ENCODE peak calls at places on chromosomes 3 and 15, in ten cellular contexts. W, E, I, A, R, J, K, G, X and D are unnamed samples.

GRCh38 chr3:127071597-127072001 is 88.7 kb downstream of the PLXNA1 start:
- DNase-seq in R (no peak), J (no peak), G (no peak), W (no peak), I (no peak), X (no peak), A (no peak), E (no peak), K (no peak), D (no peak)

GRCh38 chr3:195151866-195152526 is 119.0 kb downstream of the XXYLT1 start:
- DNase-seq in I (no peak), R (peak), J (no peak), E (no peak), K (no peak), X (no peak), W (no peak), G (no peak), A (peak), D (peak)

GRCh38 chr3:134136604-134137003 is 106.9 kb upstream of the SLCO2A1 start:
- DNase-seq in I (no peak), A (no peak), G (no peak), J (no peak), R (no peak), E (no peak), K (no peak), X (no peak), W (no peak), D (no peak)

GRCh38 chr3:16898595-16899395 is 14.0 kb downstream of the PLCL2 start:
- DNase-seq in G (no peak), W (no peak), R (no peak), X (no peak), K (no peak), I (no peak), E (peak), J (no peak), A (no peak), D (no peak)

GRCh38 chr15:72342385-72342784 is 22.4 kb upstream of the CELF6 start:
- DNase-seq in A (no peak), R (no peak), E (peak), I (no peak), K (peak), W (no peak), X (peak), G (no peak), J (no peak), D (peak)

GRCh38 chr3:193563999-193564398 is 9.3 kb upstream of the ATP13A4 start:
- DNase-seq in J (no peak), I (peak), A (no peak), W (no peak), E (peak), X (no peak), K (peak), G (no peak), R (no peak), D (peak)

GRCh38 chr15:23497710-23498111 is 50.7 kb upstream of the GOLGA6L2 start:
- DNase-seq in I (no peak), R (no peak), J (no peak), A (no peak), G (no peak), W (no peak), X (no peak), K (peak), E (no peak), D (no peak)

GRCh38 chr3:11173828-11174465 is 19.7 kb downstream of the HRH1 start:
- DNase-seq in I (no peak), G (no peak), W (no peak), K (no peak), R (no peak), E (no peak), X (no peak), A (no peak), J (no peak), D (no peak)

GRCh38 chr3:140441006-140441405 is 236.9 kb upstream of the TRIM42 start:
- DNase-seq in X (no peak), A (peak), W (no peak), R (peak), E (no peak), G (no peak), K (no peak), I (no peak), J (no peak), D (no peak)

GRCh38 chr3:124032881-124033359 is 41.0 kb upstream of the ROPN1 start:
- DNase-seq in R (peak), W (no peak), E (peak), X (peak), J (peak), G (peak), A (no peak), I (peak), K (peak), D (peak)

GRCh38 chr3:38283810-38284775 is 2.0 kb downstream of the SLC22A14 start:
- DNase-seq in X (no peak), E (no peak), G (no peak), R (no peak), W (no peak), I (no peak), J (no peak), K (no peak), A (no peak), D (no peak)

GRCh38 chr3:73529280-73530029 is 95.3 kb downstream of the PDZRN3 start:
- DNase-seq in R (no peak), A (no peak), I (no peak), W (no peak), J (no peak), K (no peak), E (no peak), G (no peak), X (no peak), D (no peak)

GRCh38 chr3:69219101-69219708 is 96.8 kb upstream of the LMOD3 start:
- DNase-seq in X (no peak), R (no peak), A (no peak), K (no peak), J (no peak), G (no peak), I (no peak), E (no peak), W (no peak), D (no peak)